ENCODE peak calls at places on chromosomes 1 and 21, in four cellular contexts. W, Y, Z and V are unnamed samples.
A peak's percentile ranks its signal among the peaks of the same experiment; 100 is the strongest.

GRCh38 chr1:156624814-156625435 is 5.7 kb downstream of the HAPLN2 start:
- DNase-seq in W (no peak), Y (no peak), Z (peak; percentile 43), V (no peak)

GRCh38 chr1:201094829-201095228 is 17.4 kb downstream of the CACNA1S start:
- DNase-seq in W (no peak), Y (no peak), Z (no peak), V (no peak)

GRCh38 chr1:31679091-31679490 is 24.7 kb downstream of the COL16A1 start:
- DNase-seq in W (no peak), Y (no peak), Z (no peak), V (no peak)

GRCh38 chr1:111200802-111201161 is 336 bp upstream of the DENND2D start:
- DNase-seq in W (no peak), Y (no peak), Z (no peak), V (no peak)

GRCh38 chr1:46708121-46708520 is 10.8 kb downstream of the EFCAB14 start:
- DNase-seq in W (no peak), Y (no peak), Z (no peak), V (no peak)

GRCh38 chr1:113390871-113391642 is 742 bp downstream of the MAGI3 start:
- DNase-seq in W (no peak), Y (peak; percentile 23), Z (peak; percentile 52), V (no peak)

GRCh38 chr1:204975568-204976235 is 67.3 kb upstream of the CNTN2 start:
- DNase-seq in W (peak; percentile 42), Y (peak; percentile 28), Z (peak; percentile 80), V (peak; percentile 22)

GRCh38 chr1:199057284-199057683 is 418.4 kb downstream of the PTPRC start:
- DNase-seq in W (no peak), Y (no peak), Z (no peak), V (no peak)

GRCh38 chr1:29489471-29489870 is 253.1 kb downstream of the PTPRU start:
- DNase-seq in W (no peak), Y (no peak), Z (no peak), V (no peak)

GRCh38 chr21:20721151-20721550 is 277.1 kb upstream of the NCAM2 start:
- DNase-seq in W (peak; percentile 13), Y (no peak), Z (no peak), V (peak; percentile 63)